ENCODE peak calls at places on chromosomes 2 and 18, in four cellular contexts. P, J, E and G are unnamed samples.

GRCh38 chr18:49041677-49042570 is 91.2 kb upstream of the SMAD7 start:
- DNase-seq in E (no peak), P (peak), J (no peak), G (no peak)

GRCh38 chr2:218152777-218153176 is 14.0 kb downstream of the CXCR1 start:
- DNase-seq in E (no peak), P (peak), J (no peak), G (no peak)

GRCh38 chr2:66095820-66096219 is 339.1 kb upstream of the MEIS1 start:
- DNase-seq in P (no peak), J (no peak), E (no peak), G (no peak)

GRCh38 chr2:217086038-217086522 is 226.2 kb upstream of the TNP1 start:
- DNase-seq in P (no peak), J (no peak), E (no peak), G (peak)

GRCh38 chr2:150060341-150060740 is 427.1 kb downstream of the RND3 start:
- DNase-seq in J (no peak), E (no peak), P (no peak), G (no peak)

GRCh38 chr2:160584972-160585494 is 91.4 kb upstream of the RBMS1 start:
- DNase-seq in E (no peak), J (no peak), P (no peak), G (no peak)

GRCh38 chr2:47094519-47095155 is 60.5 kb downstream of the STPG4 start:
- DNase-seq in P (no peak), J (no peak), E (no peak), G (no peak)

GRCh38 chr18:51447351-51447896 is 249.9 kb upstream of the MEX3C start:
- DNase-seq in E (peak), J (no peak), P (no peak), G (no peak)

GRCh38 chr18:10350661-10351060 is 103.8 kb upstream of the APCDD1 start:
- DNase-seq in E (no peak), J (no peak), P (no peak), G (peak)

GRCh38 chr2:109382946-109383345 is 230.8 kb downstream of the SEPTIN10 start:
- DNase-seq in J (peak), E (peak), P (peak), G (no peak)

GRCh38 chr2:145601306-145601925 is 1081.5 kb upstream of the ZEB2 start:
- DNase-seq in P (no peak), J (no peak), E (no peak), G (no peak)

GRCh38 chr2:66790651-66791181 is 355.8 kb downstream of the MEIS1 start:
- DNase-seq in P (no peak), J (no peak), E (no peak), G (no peak)

GRCh38 chr2:241812730-241813079 is 3.7 kb downstream of the NEU4 start:
- DNase-seq in P (no peak), E (peak), J (no peak), G (no peak)

GRCh38 chr2:173117678-173118077 is 42.0 kb downstream of the MAP3K20 start:
- DNase-seq in E (no peak), P (no peak), J (no peak), G (no peak)

GRCh38 chr2:170819941-170820646 is 3.4 kb downstream of the GAD1 start:
- DNase-seq in J (no peak), E (no peak), P (no peak), G (no peak)

GRCh38 chr2:154130821-154131220 is 259.1 kb downstream of the GALNT13 start:
- DNase-seq in E (no peak), P (no peak), J (no peak), G (no peak)

GRCh38 chr18:9526458-9526857 is 51.1 kb downstream of the RALBP1 start:
- DNase-seq in J (no peak), E (no peak), P (no peak), G (no peak)

GRCh38 chr2:231900975-231901374 is 25.2 kb downstream of the NPPC start:
- DNase-seq in P (no peak), J (no peak), E (no peak), G (no peak)

GRCh38 chr2:36526216-36526615 is 71.8 kb downstream of the FEZ2 start:
- DNase-seq in P (no peak), J (no peak), E (no peak), G (no peak)

GRCh38 chr2:11303290-11304013 is 41.0 kb downstream of the ROCK2 start:
- DNase-seq in P (no peak), J (no peak), E (no peak), G (no peak)

GRCh38 chr2:68110102-68110501 is 47.3 kb upstream of the C1D start:
- DNase-seq in P (no peak), J (no peak), E (no peak), G (no peak)

DNA sequence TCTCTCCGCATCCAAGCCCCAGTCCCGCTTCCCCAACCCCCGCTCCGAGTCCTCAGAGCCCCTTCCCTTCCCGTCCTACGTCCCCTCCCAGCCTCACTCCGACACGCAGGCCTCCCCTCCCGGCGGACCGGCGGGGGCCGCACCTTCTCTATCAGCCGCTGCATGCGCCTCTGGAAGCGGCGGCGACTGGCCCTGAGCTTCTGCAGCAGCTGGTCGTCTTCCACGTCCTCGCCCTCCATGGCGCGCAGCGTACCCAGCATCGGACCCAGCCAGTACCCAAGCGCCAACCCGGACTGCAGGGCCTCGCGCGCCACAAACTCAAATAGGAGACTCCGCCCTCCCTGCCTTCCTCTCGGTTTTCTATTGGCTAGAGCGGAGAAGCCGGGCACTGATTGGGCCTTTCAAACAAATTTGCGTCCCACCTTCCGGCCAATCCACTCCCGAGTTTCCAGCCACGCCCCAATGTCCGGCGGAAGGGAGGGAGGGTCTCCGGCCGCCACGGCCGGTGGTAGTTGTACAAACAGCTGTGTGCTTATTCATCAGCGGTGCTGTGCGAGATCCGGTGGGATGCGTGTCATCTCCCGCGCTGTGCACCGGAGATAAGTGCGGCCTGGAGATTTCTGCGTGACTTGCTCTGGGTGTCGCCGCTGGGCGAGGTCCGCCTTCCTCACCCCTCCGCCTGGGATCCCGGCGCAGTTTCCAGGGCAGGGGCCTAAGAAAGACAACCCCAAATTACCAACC is at the start of gene HJURP:
- DNase-seq in P (peak), J (peak), E (peak), G (peak)
- H3K27ac ChIP-seq in P (peak), J (peak), E (no peak), G (peak)

GRCh38 chr18:26745288-26745975 is 120.1 kb downstream of the AQP4 start:
- DNase-seq in J (no peak), P (peak), E (no peak), G (peak)

GRCh38 chr18:26746284-26747130 is 119.0 kb downstream of the AQP4 start:
- DNase-seq in E (no peak), J (no peak), P (no peak), G (peak)

DNA sequence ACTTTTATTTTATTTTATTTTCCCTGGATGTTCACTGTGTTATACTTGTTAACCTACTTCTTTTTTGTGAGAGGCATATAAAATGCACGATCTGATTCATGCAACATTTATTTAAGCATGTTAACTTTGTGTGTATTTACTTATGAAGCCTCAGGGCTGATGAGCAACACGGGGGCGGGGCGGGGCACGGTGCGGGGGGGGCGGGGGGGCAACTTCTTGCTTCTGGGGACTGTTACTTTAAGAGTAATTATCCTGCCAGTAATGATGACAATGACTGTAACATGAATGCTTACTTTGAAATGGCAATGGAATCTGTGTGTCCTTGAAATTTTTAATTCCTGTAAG is 118.4 kb downstream of the AQP4 start:
- DNase-seq in P (no peak), J (no peak), E (no peak), G (peak)
- H3K4me3 ChIP-seq in P (no peak), J (no peak), E (no peak), G (no peak)

GRCh38 chr18:63974991-63975390 is 5.1 kb downstream of the SERPINB8 start:
- DNase-seq in J (no peak), P (no peak), E (no peak), G (no peak)

GRCh38 chr18:63971320-63972071 is 1.6 kb downstream of the SERPINB8 start:
- DNase-seq in P (no peak), E (no peak), J (no peak), G (no peak)

GRCh38 chr18:63965716-63966330 is 4.1 kb upstream of the SERPINB8 start:
- DNase-seq in P (no peak), E (no peak), J (no peak), G (no peak)

GRCh38 chr18:63970803-63971191 is 916 bp downstream of the SERPINB8 start:
- DNase-seq in J (peak), P (peak), E (no peak), G (no peak)

DNA sequence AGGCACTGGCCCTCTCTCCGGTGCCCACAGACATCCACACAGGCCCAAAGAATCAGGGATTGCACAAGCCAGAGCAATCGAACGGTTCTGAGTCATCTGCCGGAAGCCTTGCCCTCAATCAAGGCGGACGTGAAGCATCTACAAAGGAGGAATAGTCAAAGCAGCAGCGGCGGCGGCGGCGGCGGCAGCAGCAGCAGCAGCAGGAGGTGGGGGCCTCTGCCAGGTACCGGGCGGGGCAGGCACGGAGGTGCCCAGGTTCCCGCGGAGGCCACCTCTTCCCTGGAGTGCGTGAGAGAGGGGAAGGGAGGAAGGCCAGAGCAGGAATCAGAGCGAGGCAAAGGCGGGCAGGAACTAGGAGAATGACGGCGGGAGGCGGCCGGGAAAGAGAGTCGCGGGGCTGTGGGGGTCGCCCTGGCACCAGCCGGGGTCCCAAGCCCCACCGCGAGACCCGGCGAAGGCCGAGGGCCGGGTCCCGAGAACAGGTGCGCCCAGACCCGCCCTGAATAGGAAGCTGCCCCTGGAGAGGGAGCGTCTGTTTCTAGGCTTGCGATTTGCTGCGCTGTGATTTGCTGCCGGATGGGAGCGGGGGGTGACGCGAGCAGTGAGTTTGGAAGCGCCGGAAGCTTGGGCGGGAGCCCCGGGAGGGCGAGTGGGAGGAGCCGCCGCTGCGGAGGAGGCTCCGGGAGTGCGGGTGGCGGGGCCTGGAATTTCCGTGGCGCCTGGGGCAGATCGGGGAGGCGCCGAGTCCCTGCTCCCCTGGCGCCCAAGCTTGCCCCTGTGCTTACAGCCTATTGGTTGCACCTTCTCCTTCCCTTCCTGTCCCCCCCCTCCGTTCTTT is at the start of gene SERPINB8:
- DNase-seq in J (peak), P (peak), E (peak), G (peak)
- H3K27ac ChIP-seq in J (peak), P (peak), E (peak), G (peak)

DNA sequence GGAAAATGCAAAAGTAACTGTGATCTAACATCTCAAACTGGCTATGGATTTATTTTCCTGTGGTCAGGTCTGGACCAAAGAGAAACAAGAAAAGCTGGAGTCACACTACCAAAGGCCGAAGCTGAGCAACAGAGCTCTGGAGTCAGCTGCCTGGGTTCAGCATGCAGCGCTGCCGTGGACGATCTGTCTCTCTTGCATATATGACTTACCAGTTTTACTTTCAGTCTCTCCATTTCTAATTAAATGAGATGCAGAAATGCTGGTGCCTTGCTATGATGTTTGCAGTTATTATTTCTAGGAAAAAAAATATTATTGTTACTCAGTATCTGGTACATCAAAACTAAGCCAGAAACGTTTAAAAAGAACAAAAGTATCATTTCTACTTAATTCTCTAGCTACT is 813.2 kb downstream of the RNF144A start:
- DNase-seq in E (no peak), P (no peak), J (no peak), G (peak)
- H3K4me3 ChIP-seq in E (no peak), P (no peak), J (no peak), G (no peak)

GRCh38 chr2:156339110-156339847 is 6.8 kb upstream of the NR4A2 start:
- DNase-seq in P (no peak), E (no peak), J (no peak), G (no peak)

GRCh38 chr2:156339866-156340265 is 7.3 kb upstream of the NR4A2 start:
- DNase-seq in P (no peak), J (no peak), E (no peak), G (no peak)

GRCh38 chr2:156340818-156341481 is 8.4 kb upstream of the NR4A2 start:
- DNase-seq in J (no peak), P (no peak), E (no peak), G (no peak)

GRCh38 chr2:156340377-156340776 is 7.9 kb upstream of the NR4A2 start:
- DNase-seq in E (no peak), J (no peak), P (no peak), G (no peak)

GRCh38 chr2:156338578-156338977 is 6.1 kb upstream of the NR4A2 start:
- DNase-seq in P (no peak), E (no peak), J (no peak), G (no peak)
- H3K27ac ChIP-seq in P (peak), E (peak), J (peak), G (peak)

GRCh38 chr18:78979058-78979680 is 449 bp upstream of the SALL3 start:
- DNase-seq in J (no peak), E (no peak), P (peak), G (no peak)
- H3K4me3 ChIP-seq in J (no peak), E (no peak), P (peak), G (peak)

DNA sequence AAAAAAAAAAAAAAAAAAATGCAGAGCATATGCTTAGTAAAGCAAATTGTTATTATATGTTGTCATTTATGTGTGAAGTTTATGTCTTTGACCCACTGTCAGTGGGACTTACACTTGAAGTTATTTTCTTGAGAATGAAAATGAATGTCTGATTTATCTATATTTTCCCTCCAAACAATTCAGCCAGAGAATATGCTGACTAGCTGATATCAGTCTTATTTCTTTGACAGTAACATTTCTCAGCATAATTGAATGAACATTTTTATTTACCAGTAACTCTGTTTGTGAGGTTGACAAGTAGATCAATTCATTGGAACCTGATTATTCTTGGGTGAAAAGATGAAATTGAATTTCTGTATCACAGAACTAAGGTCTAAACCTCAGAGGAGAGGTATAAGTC is 40.0 kb upstream of the VPS54 start:
- DNase-seq in E (no peak), J (no peak), P (no peak), G (no peak)
- H3K27ac ChIP-seq in E (no peak), J (no peak), P (no peak), G (no peak)